ENCODE peak calls at places on chromosomes 5 and 9, in ten cellular contexts. Z, J, C, A, H, I, N, E, M and O are unnamed samples.
A peak's percentile ranks its signal among the peaks of the same experiment; 100 is the strongest.

GRCh38 chr5:43066799-43067741 is 27.0 kb upstream of the ANXA2R start:
- DNase-seq in Z (peak; percentile 93), J (peak; percentile 86), C (peak; percentile 85), A (peak; percentile 92), H (peak; percentile 90), I (peak; percentile 39), N (peak; percentile 81), E (peak; percentile 80), M (peak; percentile 80), O (no peak)

GRCh38 chr5:32325067-32325466 is 12.3 kb upstream of the MTMR12 start:
- DNase-seq in Z (no peak), J (no peak), C (no peak), A (peak; percentile 21), H (peak; percentile 31), I (no peak), N (no peak), E (no peak), M (no peak), O (no peak)

GRCh38 chr9:132622144-132622543 is 39.7 kb downstream of the BARHL1 start:
- DNase-seq in Z (peak; percentile 23), J (no peak), C (no peak), A (peak; percentile 83), H (peak; percentile 63), I (peak; percentile 28), N (no peak), E (no peak), M (peak; percentile 8), O (no peak)

GRCh38 chr5:144774247-144774646 is 603.6 kb downstream of the KCTD16 start:
- DNase-seq in Z (no peak), J (no peak), C (no peak), A (no peak), H (no peak), I (no peak), N (no peak), E (no peak), M (no peak), O (no peak)

GRCh38 chr9:16704489-16705111 is 165.9 kb downstream of the BNC2 start:
- DNase-seq in Z (peak; percentile 24), J (no peak), C (no peak), A (no peak), H (peak; percentile 75), I (no peak), N (no peak), E (no peak), M (peak; percentile 44), O (no peak)

GRCh38 chr9:111993319-111993718 is 96.7 kb downstream of the UGCG start:
- DNase-seq in Z (no peak), J (no peak), C (no peak), A (no peak), H (no peak), I (no peak), N (no peak), E (no peak), M (no peak), O (no peak)

GRCh38 chr9:6910032-6910431 is 152.3 kb downstream of the KDM4C start:
- DNase-seq in Z (no peak), J (no peak), C (no peak), A (peak; percentile 37), H (peak; percentile 31), I (no peak), N (no peak), E (no peak), M (no peak), O (no peak)

GRCh38 chr9:94656190-94656589 is 16.9 kb upstream of the FBP1 start:
- DNase-seq in Z (no peak), J (no peak), C (no peak), A (peak; percentile 27), H (peak; percentile 41), I (no peak), N (peak; percentile 73), E (no peak), M (no peak), O (no peak)

GRCh38 chr5:80035839-80036238 is 691 bp downstream of the THBS4 start:
- DNase-seq in Z (no peak), J (no peak), C (no peak), A (no peak), H (no peak), I (no peak), N (no peak), E (no peak), M (no peak), O (no peak)

GRCh38 chr5:13910227-13910626 is 34.3 kb downstream of the DNAH5 start:
- DNase-seq in Z (no peak), J (no peak), C (no peak), A (no peak), H (no peak), I (no peak), N (no peak), E (no peak), M (no peak), O (no peak)

GRCh38 chr5:45417285-45417996 is 278.7 kb downstream of the HCN1 start:
- DNase-seq in Z (no peak), J (no peak), C (no peak), A (no peak), H (no peak), I (no peak), N (no peak), E (no peak), M (no peak), O (no peak)

GRCh38 chr9:4970970-4971641 is 14.0 kb upstream of the JAK2 start:
- DNase-seq in Z (no peak), J (no peak), C (no peak), A (no peak), H (no peak), I (no peak), N (peak; percentile 61), E (no peak), M (no peak), O (no peak)

GRCh38 chr5:168528521-168529360 is at the start of gene FBLL1:
- DNase-seq in Z (peak; percentile 23), J (no peak), C (no peak), A (peak; percentile 28), H (peak; percentile 14), I (no peak), N (no peak), E (no peak), M (peak; percentile 2), O (no peak)

GRCh38 chr9:37632479-37632878 is 18.3 kb upstream of the FRMPD1 start:
- DNase-seq in Z (no peak), J (no peak), C (no peak), A (no peak), H (no peak), I (no peak), N (no peak), E (no peak), M (no peak), O (no peak)

GRCh38 chr9:108722396-108722795 is 133.4 kb downstream of the ACTL7B start:
- DNase-seq in Z (no peak), J (no peak), C (no peak), A (no peak), H (no peak), I (no peak), N (no peak), E (no peak), M (no peak), O (no peak)

GRCh38 chr5:177426566-177427210 is at the start of gene GRK6:
- DNase-seq in Z (peak; percentile 51), J (peak; percentile 55), C (no peak), A (peak; percentile 51), H (no peak), I (no peak), N (peak; percentile 60), E (peak; percentile 65), M (no peak), O (no peak)

GRCh38 chr5:57850109-57850508 is 367.5 kb upstream of the ACTBL2 start:
- DNase-seq in Z (no peak), J (no peak), C (no peak), A (peak; percentile 62), H (no peak), I (no peak), N (no peak), E (no peak), M (no peak), O (no peak)

GRCh38 chr5:149931992-149932436 is 12.6 kb downstream of the PDE6A start:
- DNase-seq in Z (no peak), J (no peak), C (no peak), A (no peak), H (no peak), I (no peak), N (no peak), E (no peak), M (no peak), O (no peak)

GRCh38 chr5:175148773-175149172 is 295.2 kb downstream of the DRD1 start:
- DNase-seq in Z (no peak), J (no peak), C (no peak), A (no peak), H (no peak), I (no peak), N (no peak), E (no peak), M (no peak), O (no peak)

GRCh38 chr9:29211003-29211584 is 1637.8 kb upstream of the C9orf72 start:
- DNase-seq in Z (no peak), J (no peak), C (no peak), A (no peak), H (no peak), I (no peak), N (no peak), E (no peak), M (no peak), O (no peak)

GRCh38 chr5:55645304-55645703 is 66.8 kb downstream of the SLC38A9 start:
- DNase-seq in Z (no peak), J (no peak), C (no peak), A (peak; percentile 89), H (peak; percentile 79), I (no peak), N (no peak), E (no peak), M (no peak), O (no peak)

GRCh38 chr9:8750639-8751041 is 951.1 kb upstream of the DMAC1 start:
- DNase-seq in Z (no peak), J (no peak), C (no peak), A (peak; percentile 6), H (no peak), I (no peak), N (no peak), E (no peak), M (no peak), O (no peak)

GRCh38 chr9:17229945-17230560 is 95.2 kb downstream of the CNTLN start:
- DNase-seq in Z (no peak), J (no peak), C (no peak), A (no peak), H (no peak), I (peak; percentile 28), N (no peak), E (no peak), M (no peak), O (no peak)

GRCh38 chr5:167565555-167565954 is 725.9 kb upstream of the WWC1 start:
- DNase-seq in Z (no peak), J (no peak), C (no peak), A (peak; percentile 3), H (peak; percentile 28), I (no peak), N (no peak), E (no peak), M (no peak), O (no peak)

GRCh38 chr5:133895979-133896378 is 72.4 kb downstream of the C5orf15 start:
- DNase-seq in Z (no peak), J (no peak), C (no peak), A (no peak), H (no peak), I (no peak), N (no peak), E (no peak), M (no peak), O (no peak)

GRCh38 chr5:13994606-13995336 is 50.3 kb upstream of the DNAH5 start:
- DNase-seq in Z (no peak), J (no peak), C (no peak), A (no peak), H (no peak), I (no peak), N (no peak), E (no peak), M (peak; percentile 34), O (no peak)

GRCh38 chr9:73230257-73230656 is 78.6 kb downstream of the ANXA1 start:
- DNase-seq in Z (no peak), J (no peak), C (no peak), A (no peak), H (peak; percentile 17), I (no peak), N (no peak), E (no peak), M (no peak), O (no peak)

GRCh38 chr5:149028984-149029383 is 33.9 kb downstream of the SH3TC2 start:
- DNase-seq in Z (no peak), J (no peak), C (no peak), A (no peak), H (no peak), I (no peak), N (no peak), E (no peak), M (no peak), O (no peak)